ENCODE peak calls at places on chromosomes 11 and 22, in ten cellular contexts. M is DND-41; X is AG10803; C is CD4-positive, alpha-beta memory T cell; J is stimulated activated CD4-positive, alpha-beta T cell treated with anti-CD3 and anti-CD28 coated beads, Interleukin-12 subunit alpha, Interleukin-12 subunit beta, amount 100 ng/mL, for 4 hours; O is HAP-1; G is NCI-H1092; T is activated effector memory CD4-positive, alpha-beta T cell treated with anti-CD3 and anti-CD28 coated beads, Interleukin-2, amount 50 U/mL, for 16 hours; A is effector memory CD4-positive, alpha-beta T cell; E is PC-3. F is an unnamed sample.

GRCh38 chr22:22605074-22605404 is 39.4 kb upstream of the GGTLC2 start:
- DNase-seq in J (no peak), E (no peak), G (no peak), T (no peak), M (no peak), O (no peak), X (no peak), C (no peak), A (no peak), F (peak)

GRCh38 chr11:110531056-110531756 is 101.5 kb downstream of the FDX1 start:
- DNase-seq in T (no peak), X (no peak), M (no peak), C (no peak), O (no peak), G (no peak), A (no peak), E (no peak), J (no peak), F (no peak)

GRCh38 chr11:110837535-110838127 is 125.4 kb upstream of the ARHGAP20 start:
- DNase-seq in C (no peak), X (no peak), T (no peak), O (no peak), A (no peak), M (no peak), E (no peak), G (no peak), J (no peak), F (no peak)

GRCh38 chr11:11306855-11307254 is 46.2 kb downstream of the CSNK2A3 start:
- DNase-seq in T (no peak), G (no peak), A (no peak), X (no peak), M (no peak), E (no peak), O (no peak), C (no peak), J (no peak), F (no peak)

GRCh38 chr22:48284671-48285070 is 1522.2 kb downstream of the TBC1D22A start:
- DNase-seq in A (no peak), O (no peak), X (no peak), C (no peak), E (no peak), J (no peak), G (no peak), M (no peak), T (no peak), F (no peak)

GRCh38 chr11:126697937-126698336 is 302.6 kb downstream of the KIRREL3 start:
- DNase-seq in A (no peak), M (no peak), T (no peak), G (no peak), C (no peak), E (no peak), O (no peak), X (no peak), J (no peak), F (no peak)

GRCh38 chr11:37076866-37077265 is 478.8 kb upstream of the RAG2 start:
- DNase-seq in M (no peak), A (no peak), C (no peak), E (peak), X (no peak), G (no peak), O (no peak), J (no peak), T (no peak), F (no peak)

GRCh38 chr11:118652681-118653181 is 26.7 kb downstream of the TREH start:
- DNase-seq in O (no peak), A (no peak), E (no peak), M (peak), G (no peak), C (no peak), J (no peak), T (no peak), X (no peak), F (peak)

GRCh38 chr11:117771197-117771596 is 25.8 kb downstream of the DSCAML1 start:
- DNase-seq in M (no peak), A (no peak), O (no peak), J (no peak), X (no peak), T (no peak), C (no peak), E (no peak), G (no peak), F (no peak)

GRCh38 chr11:117996058-117996457 is 9.9 kb downstream of the IL10RA start:
- DNase-seq in C (no peak), M (no peak), A (no peak), T (peak), X (no peak), G (no peak), J (no peak), O (no peak), E (no peak), F (no peak)

GRCh38 chr22:40979871-40980270 is 28.7 kb downstream of the RBX1 start:
- DNase-seq in A (no peak), O (no peak), G (no peak), E (no peak), J (no peak), X (no peak), T (no peak), C (no peak), M (no peak), F (no peak)

GRCh38 chr11:46121328-46121723 is at the start of gene PHF21A:
- DNase-seq in C (peak), T (peak), X (peak), A (peak), O (peak), G (peak), E (peak), M (peak), J (peak), F (peak)